ENCODE peak calls at places on chromosomes 12 and 14, in seven cellular contexts. R is mammary epithelial cell, V is sigmoid colon, N is A549, O is keratinocyte, I is breast epithelium, H is right atrium auricular region. Q is an unnamed sample.

GRCh38 chr12:52356031-52356761 is 11.1 kb downstream of the KRT85 start:
- DNase-seq in N (no peak), R (no peak), O (no peak), H (no peak), I (peak; percentile 51), V (no peak), Q (no peak)

GRCh38 chr14:23071244-23071974 is 14.1 kb upstream of the CDH24 start:
- DNase-seq in I (peak; percentile 81), R (peak; percentile 82), V (peak; percentile 95), H (peak; percentile 88), O (no peak), N (peak; percentile 91), Q (peak; percentile 82)

GRCh38 chr12:6961695-6962284 is 8.7 kb downstream of the PHB2 start:
- DNase-seq in I (no peak), R (peak; percentile 66), O (no peak), N (peak; percentile 89), H (peak; percentile 86), V (peak; percentile 89), Q (peak; percentile 75)

GRCh38 chr12:9740109-9740750 is 7.3 kb upstream of the CLECL1 start:
- DNase-seq in V (no peak), I (no peak), N (no peak), H (no peak), R (no peak), O (no peak), Q (no peak)

GRCh38 chr12:124542021-124542941 is 25.1 kb downstream of the NCOR2 start:
- DNase-seq in R (no peak), V (no peak), I (no peak), O (no peak), N (peak; percentile 51), H (no peak), Q (no peak)

GRCh38 chr12:112125250-112125999 is at the start of gene TRAFD1:
- DNase-seq in O (peak; percentile 75), N (peak; percentile 97), R (peak; percentile 97), H (peak; percentile 99), I (peak; percentile 98), V (peak; percentile 99), Q (peak; percentile 98)

GRCh38 chr12:29103539-29103974 is 45.5 kb upstream of the FAR2 start:
- DNase-seq in N (no peak), R (no peak), I (no peak), O (no peak), H (no peak), V (no peak), Q (no peak)

GRCh38 chr12:52349196-52349595 is 18.1 kb downstream of the KRT85 start:
- DNase-seq in I (no peak), H (no peak), N (no peak), R (peak; percentile 83), O (peak; percentile 13), V (no peak), Q (no peak)

GRCh38 chr14:24264298-24264697 is 1.3 kb upstream of the TGM1 start:
- DNase-seq in O (no peak), R (peak; percentile 53), N (no peak), H (no peak), I (no peak), V (no peak), Q (no peak)

GRCh38 chr12:93847517-93848452 is 170.6 kb downstream of the CRADD start:
- DNase-seq in H (no peak), R (no peak), V (no peak), N (no peak), I (no peak), O (no peak), Q (no peak)

GRCh38 chr14:99476864-99477263 is 3.8 kb downstream of the SETD3 start:
- DNase-seq in N (no peak), R (peak; percentile 40), H (no peak), O (no peak), I (no peak), V (no peak), Q (no peak)

GRCh38 chr14:59844414-59844813 is 26.2 kb downstream of the RTN1 start:
- DNase-seq in R (no peak), O (no peak), I (no peak), N (no peak), V (no peak), H (no peak), Q (no peak)

GRCh38 chr12:98002887-98003493 is 512.4 kb upstream of the TMPO start:
- DNase-seq in O (no peak), I (no peak), H (no peak), N (peak; percentile 65), R (peak; percentile 48), V (no peak), Q (peak; percentile 33)

GRCh38 chr12:107761502-107761904 is 566 bp upstream of the PRDM4 start:
- DNase-seq in I (no peak), O (no peak), V (no peak), H (no peak), R (no peak), N (no peak), Q (no peak)

GRCh38 chr14:70008457-70008856 is 129.2 kb downstream of the SMOC1 start:
- DNase-seq in H (no peak), I (no peak), R (no peak), O (no peak), V (no peak), N (no peak), Q (no peak)

GRCh38 chr14:105853089-105853906 is 326.9 kb downstream of the TMEM121 start:
- DNase-seq in V (no peak), R (no peak), O (no peak), I (peak; percentile 38), H (peak; percentile 52), N (no peak), Q (no peak)

GRCh38 chr14:100736269-100737180 is 9.8 kb downstream of the DLK1 start:
- DNase-seq in I (peak; percentile 43), V (peak; percentile 52), N (no peak), H (no peak), R (no peak), O (no peak), Q (no peak)

GRCh38 chr12:114679452-114679875 is 4.5 kb downstream of the TBX3 start:
- DNase-seq in N (no peak), H (no peak), O (no peak), R (peak; percentile 58), V (no peak), I (no peak), Q (no peak)

GRCh38 chr14:69370061-69370460 is 28.0 kb downstream of the ERH start:
- DNase-seq in N (no peak), O (no peak), R (peak; percentile 58), V (no peak), H (no peak), I (no peak), Q (no peak)

GRCh38 chr12:122862110-122862634 is 26.9 kb downstream of the HIP1R start:
- DNase-seq in N (no peak), H (no peak), I (peak; percentile 48), O (no peak), V (peak; percentile 56), R (no peak), Q (no peak)

GRCh38 chr14:43539210-43539609 is 967.9 kb downstream of the FSCB start:
- DNase-seq in I (no peak), R (no peak), O (no peak), N (peak; percentile 33), V (no peak), H (no peak), Q (no peak)

GRCh38 chr14:32702571-32702970 is 236.1 kb upstream of the NPAS3 start:
- DNase-seq in H (peak; percentile 64), I (no peak), R (peak; percentile 21), O (no peak), N (no peak), V (peak; percentile 76), Q (no peak)

GRCh38 chr12:63779498-63780481 is at the start of gene RXYLT1:
- DNase-seq in I (peak; percentile 82), N (peak; percentile 85), H (peak; percentile 79), R (peak; percentile 79), V (peak; percentile 92), O (no peak), Q (peak; percentile 85)
- TF ChIP-seq CTCF in I (no peak), N (no peak), H (no peak), R (no peak), V (no peak), O (no peak), Q (no peak)

GRCh38 chr12:100529951-100530350 is 43.5 kb upstream of the GAS2L3 start:
- DNase-seq in I (no peak), R (no peak), H (no peak), O (no peak), N (no peak), V (no peak), Q (no peak)
- H3K4me1 ChIP-seq in I (no peaks in the 10 kb centered on the region), R (no peaks in the 10 kb centered on the region), H (no peaks in the 10 kb centered on the region), O (no peaks in the 10 kb centered on the region), N (peaks cover 22% of the 10 kb centered on the region), V (no peaks in the 10 kb centered on the region), Q (no peaks in the 10 kb centered on the region)

GRCh38 chr12:69428351-69429048 is 41.7 kb upstream of the FRS2 start:
- DNase-seq in H (no peak), V (no peak), N (no peak), R (no peak), I (no peak), O (no peak), Q (no peak)

GRCh38 chr12:69435644-69436043 is 34.5 kb upstream of the FRS2 start:
- DNase-seq in O (no peak), V (no peak), N (no peak), H (no peak), I (no peak), R (no peak), Q (no peak)

GRCh38 chr12:69433653-69434052 is 36.5 kb upstream of the FRS2 start:
- DNase-seq in H (no peak), N (no peak), O (no peak), V (no peak), I (no peak), R (no peak), Q (no peak)

GRCh38 chr12:69431604-69432222 is 38.5 kb upstream of the FRS2 start:
- DNase-seq in H (no peak), R (no peak), I (no peak), O (no peak), V (no peak), N (no peak), Q (no peak)

GRCh38 chr12:69430942-69431603 is 39.1 kb upstream of the FRS2 start:
- DNase-seq in O (no peak), I (no peak), V (no peak), N (no peak), H (no peak), R (no peak), Q (no peak)
- H3K4me3 ChIP-seq in O (no peak overlapping the region), I (no peak overlapping the region), V (no peak overlapping the region), N (no peak overlapping the region), H (no peak overlapping the region), R (no peak overlapping the region), Q (no peak overlapping the region)

DNA sequence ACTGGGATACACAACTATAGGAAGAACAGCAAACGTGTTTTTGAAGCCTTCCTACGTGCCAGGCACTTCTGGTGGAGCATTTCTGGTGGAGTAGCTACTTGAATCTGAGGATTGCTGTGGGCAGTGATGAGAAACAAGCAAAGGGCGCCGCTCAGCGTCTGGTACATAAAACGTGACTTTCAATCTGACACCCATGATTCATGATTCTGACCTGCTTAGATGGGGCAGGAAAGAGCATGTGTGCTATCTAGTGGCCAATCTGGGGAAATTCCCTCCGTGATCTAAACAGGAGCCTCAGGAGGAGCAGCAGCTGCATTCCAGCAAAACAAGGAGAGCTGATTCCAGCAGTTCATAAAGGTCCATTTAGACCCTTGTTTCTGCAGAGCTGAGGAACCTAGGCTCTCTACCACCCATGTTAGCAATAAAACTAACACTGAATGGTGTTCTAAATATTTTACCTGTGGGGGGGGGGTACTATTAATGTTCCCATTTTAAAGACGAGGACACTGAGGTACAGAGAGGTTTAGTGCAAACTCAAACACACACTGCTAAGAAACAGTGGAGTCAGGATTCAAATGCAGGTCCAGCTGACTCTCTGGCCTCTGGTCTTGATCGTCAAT is 37.8 kb downstream of the PAH start:
- DNase-seq in N (peak; percentile 91), R (peak; percentile 79), O (peak; percentile 44), H (peak; percentile 76), I (no peak), V (peak; percentile 68), Q (no peak)
- TF ChIP-seq CTCF in N (peak; percentile 90), R (peak; percentile 46), O (peak; percentile 81), H (no peak), I (no peak), V (no peak), Q (no peak)

Q was measured in stomach.